ENCODE peak calls at places on chromosome 7, in nine cellular contexts. P is A549, V is stomach, A is HCT116, X is uterus, R is spleen, J is heart left ventricle, T is body of pancreas, O is transverse colon. H is an unnamed sample. For H3K4me1, the result is how much of the 10 kb centered on the place peaks cover.

GRCh38 chr7:25968205-25968993 is 183.6 kb upstream of the NFE2L3 start:
- DNase-seq in P (no peak), V (peak), A (no peak), X (no peak), R (peak), J (no peak), T (peak), O (peak), H (no peak)

GRCh38 chr7:123754295-123754871 is 5.6 kb upstream of the WASL start:
- DNase-seq in P (no peak), V (no peak), A (no peak), X (no peak), R (no peak), J (no peak), T (no peak), O (peak), H (no peak)

GRCh38 chr7:124388751-124389150 is 355.9 kb upstream of the TMEM229A start:
- DNase-seq in P (no peak), V (no peak), A (no peak), X (no peak), R (no peak), J (no peak), T (no peak), O (no peak), H (no peak)

GRCh38 chr7:94477878-94478277 is 31.7 kb upstream of the CASD1 start:
- DNase-seq in P (no peak), V (no peak), A (no peak), X (no peak), R (no peak), J (no peak), T (no peak), O (no peak), H (no peak)

GRCh38 chr7:156759143-156759542 is 118.6 kb downstream of the RNF32 start:
- DNase-seq in P (no peak), V (no peak), A (no peak), X (no peak), R (no peak), J (no peak), T (no peak), O (no peak), H (no peak)

GRCh38 chr7:104857458-104858425 is 156.3 kb upstream of the KMT2E start:
- DNase-seq in P (no peak), V (no peak), A (no peak), X (no peak), R (no peak), J (no peak), T (no peak), O (no peak), H (no peak)

GRCh38 chr7:33685488-33685887 is 219.9 kb upstream of the BMPER start:
- DNase-seq in P (no peak), V (no peak), A (no peak), X (no peak), R (no peak), J (no peak), T (no peak), O (no peak), H (no peak)

GRCh38 chr7:80772347-80773101 is 134.1 kb downstream of the CD36 start:
- DNase-seq in P (no peak), V (no peak), A (no peak), X (no peak), R (no peak), J (no peak), T (no peak), O (no peak), H (no peak)

GRCh38 chr7:54394877-54395276 is 147.3 kb upstream of the VSTM2A start:
- DNase-seq in P (no peak), V (no peak), A (no peak), X (no peak), R (no peak), J (no peak), T (no peak), O (no peak), H (no peak)

GRCh38 chr7:128349121-128349825 is 5.6 kb upstream of the RBM28 start:
- DNase-seq in P (no peak), V (no peak), A (no peak), X (no peak), R (no peak), J (no peak), T (no peak), O (no peak), H (no peak)

GRCh38 chr7:108376206-108376605 is 80.0 kb downstream of the NRCAM start:
- DNase-seq in P (no peak), V (no peak), A (no peak), X (no peak), R (no peak), J (no peak), T (peak), O (no peak), H (no peak)

GRCh38 chr7:32579776-32580175 is 84.5 kb downstream of the AVL9 start:
- DNase-seq in P (peak), V (no peak), A (no peak), X (no peak), R (no peak), J (no peak), T (no peak), O (no peak), H (no peak)

DNA sequence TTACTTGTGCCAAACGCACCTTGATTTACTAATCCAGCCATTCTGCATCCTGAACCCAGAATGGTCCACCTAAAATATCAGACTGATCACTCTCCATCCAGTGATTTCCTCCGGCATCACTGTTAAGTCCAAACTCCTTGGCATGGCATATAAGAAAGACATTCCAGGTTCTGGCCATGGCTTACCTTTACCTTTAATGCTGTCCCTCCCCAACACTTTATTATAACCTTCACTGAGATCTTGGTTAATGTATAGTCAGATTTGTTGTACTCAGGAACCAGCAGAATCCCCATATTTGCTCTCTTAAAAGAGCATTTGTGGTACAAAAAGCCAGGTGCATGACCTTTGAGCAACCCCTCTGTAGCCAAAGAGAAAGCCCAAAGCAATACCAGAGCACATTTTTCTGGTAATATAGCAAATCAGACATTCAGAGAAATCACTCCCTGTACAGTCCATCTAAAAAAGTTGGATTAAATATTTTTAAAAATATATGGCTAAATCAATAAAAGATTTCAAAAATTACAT is 10.2 kb downstream of the UMAD1 start:
- DNase-seq in P (no peak), V (no peak), A (no peak), X (no peak), R (no peak), J (no peak), T (no peak), O (no peak), H (no peak)
- TF ChIP-seq POLR2A in P (no peak), V (no peak), A (no peak), X (no peak), R (no peak), J (no peak), T (no peak), O (no peak), H (no peak)

DNA sequence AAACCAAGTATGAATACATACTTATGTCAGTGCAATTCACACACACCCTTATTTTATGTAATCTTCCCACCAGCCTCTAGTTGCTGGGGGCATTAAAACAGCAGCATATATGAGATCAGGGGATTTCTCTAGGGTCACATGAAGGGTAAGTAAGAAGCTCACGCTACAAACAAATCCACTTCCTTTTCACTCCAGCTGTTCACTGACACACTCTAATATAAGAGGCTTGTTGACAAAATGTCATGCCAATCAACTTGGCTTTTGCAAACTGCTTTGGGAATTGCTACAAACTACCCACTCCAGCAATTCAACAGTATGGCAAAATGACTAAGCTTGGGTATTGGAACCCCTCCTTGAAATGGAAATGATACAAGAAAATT is 10.3 kb downstream of the FAM3C start:
- DNase-seq in P (no peak), V (no peak), A (no peak), X (no peak), R (no peak), J (no peak), T (peak), O (no peak), H (no peak)
- H3K4me1 ChIP-seq in P (under half), V (half or more), A (half or more), X (under half), R (half or more), J (under half), T (half or more), O (under half), H (under half)

DNA sequence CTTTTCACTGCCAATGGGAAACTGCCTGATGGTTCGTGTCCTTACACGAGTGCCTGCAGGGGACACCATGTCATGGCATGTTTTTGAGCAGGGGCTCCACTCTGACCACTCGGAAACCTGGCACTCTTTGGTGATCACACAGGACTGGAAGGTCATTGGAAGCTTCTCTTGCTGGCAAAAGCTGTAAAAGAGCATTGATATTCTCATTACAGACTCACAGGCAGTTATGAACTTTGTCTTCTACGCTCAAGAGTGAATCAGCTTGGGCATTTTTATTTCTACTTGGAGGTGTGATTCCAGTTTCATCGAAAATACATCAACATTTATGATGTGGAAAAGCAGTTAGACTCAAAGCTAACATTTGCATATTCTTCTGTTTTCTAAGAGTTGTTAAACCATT is 238.7 kb downstream of the THSD7A start:
- DNase-seq in P (no peak), V (no peak), A (no peak), X (no peak), R (no peak), J (no peak), T (no peak), O (no peak), H (no peak)
- TF ChIP-seq CTCF in P (no peak), V (no peak), A (no peak), X (no peak), R (no peak), J (no peak), T (no peak), O (no peak), H (no peak)

GRCh38 chr7:70693690-70694356 is 438.1 kb upstream of the GALNT17 start:
- DNase-seq in P (peak), V (peak), A (no peak), X (peak), R (peak), J (peak), T (peak), O (peak), H (peak)

GRCh38 chr7:70694357-70694908 is 437.5 kb upstream of the GALNT17 start:
- DNase-seq in P (peak), V (peak), A (no peak), X (peak), R (no peak), J (peak), T (peak), O (peak), H (peak)

GRCh38 chr7:70696139-70696782 is 435.7 kb upstream of the GALNT17 start:
- DNase-seq in P (peak), V (no peak), A (no peak), X (no peak), R (no peak), J (no peak), T (no peak), O (no peak), H (no peak)

GRCh38 chr7:70695804-70696104 is 436.2 kb upstream of the GALNT17 start:
- DNase-seq in P (no peak), V (no peak), A (no peak), X (no peak), R (no peak), J (no peak), T (no peak), O (no peak), H (no peak)

DNA sequence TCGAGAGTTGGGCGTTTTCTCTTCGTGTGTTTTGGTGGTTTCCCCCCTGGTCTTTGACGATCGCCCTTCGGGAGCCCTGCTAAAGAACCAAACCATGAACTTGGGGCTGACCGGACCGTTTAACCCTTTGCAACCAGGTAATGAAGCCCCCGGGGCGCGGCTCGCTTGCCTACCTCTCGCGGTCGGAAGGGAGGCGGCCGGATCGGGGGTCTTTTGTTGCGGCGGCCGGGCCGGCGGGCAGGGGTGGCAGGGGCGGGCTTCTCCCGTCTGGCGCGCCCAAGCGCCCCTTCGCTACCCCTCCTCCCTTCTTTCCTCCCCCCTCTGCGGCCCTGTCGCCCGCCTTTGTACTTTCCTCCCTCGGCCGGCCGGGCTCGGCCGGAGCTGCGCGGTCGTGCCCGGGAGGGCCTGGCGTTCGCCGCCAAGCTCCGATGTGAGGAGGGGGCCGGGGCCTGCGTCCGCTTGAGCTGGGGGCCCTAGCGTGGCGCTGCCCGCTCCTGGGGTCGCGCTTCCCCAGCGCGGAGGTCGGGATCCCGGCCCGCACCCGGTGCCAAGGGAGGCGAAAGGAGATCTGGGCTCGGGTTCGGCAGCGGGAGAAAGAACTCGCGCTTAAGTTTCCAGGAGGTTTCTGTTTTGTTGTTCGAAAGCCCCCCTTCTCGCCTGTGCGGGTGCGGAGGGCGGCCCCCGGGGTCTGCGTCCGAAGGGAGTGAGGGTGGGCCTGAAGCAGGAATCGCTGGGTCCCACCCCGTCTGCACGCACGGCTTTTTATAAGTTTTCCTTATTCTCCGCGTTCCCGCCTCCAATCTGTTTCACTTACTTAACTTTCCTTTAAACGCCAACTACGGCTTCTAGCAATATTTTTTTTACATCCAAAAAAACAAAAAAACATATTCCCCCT is 436.8 kb upstream of the GALNT17 start:
- DNase-seq in P (no peak), V (no peak), A (no peak), X (no peak), R (no peak), J (no peak), T (no peak), O (peak), H (peak)
- TF ChIP-seq POLR2A in P (no peak), V (no peak), A (no peak), X (no peak), R (no peak), J (no peak), T (no peak), O (no peak), H (no peak)

GRCh38 chr7:44095781-44096180 is 8.4 kb upstream of the AEBP1 start:
- DNase-seq in P (no peak), V (no peak), A (no peak), X (no peak), R (no peak), J (peak), T (no peak), O (no peak), H (no peak)
- H3K4me1 ChIP-seq in P (under half), V (under half), A (under half), X (under half), R (under half), J (under half), T (under half), O (under half), H (under half)